ENCODE peak calls at places on chromosomes 11 and 22, in four cellular contexts. P is AG10803, E is fibroblast of lung, Q is GM12865. U is an unnamed sample.

GRCh38 chr11:57680552-57680874 is 12.6 kb downstream of the ZDHHC5 start:
- DNase-seq in P (peak; percentile 13), E (no peak), Q (no peak), U (no peak)

GRCh38 chr11:3196161-3197043 is 22.2 kb downstream of the MRGPRG start:
- DNase-seq in P (no peak), E (no peak), Q (no peak), U (no peak)

GRCh38 chr22:49021926-49022815 is 805.5 kb downstream of the BRD1 start:
- DNase-seq in P (no peak), E (no peak), Q (no peak), U (no peak)

GRCh38 chr11:72241290-72241781 is 2.6 kb downstream of the PHOX2A start:
- DNase-seq in P (no peak), E (no peak), Q (no peak), U (no peak)

GRCh38 chr11:32500001-32500400 is 64.7 kb upstream of the WT1 start:
- DNase-seq in P (no peak), E (no peak), Q (no peak), U (no peak)

GRCh38 chr22:44493206-44493605 is 4.8 kb downstream of the RTL6 start:
- DNase-seq in P (no peak), E (no peak), Q (no peak), U (no peak)

GRCh38 chr22:46803031-46803880 is 40.8 kb downstream of the TBC1D22A start:
- DNase-seq in P (no peak), E (peak; percentile 9), Q (peak; percentile 81), U (no peak)

GRCh38 chr22:38051900-38052862 is 5.0 kb upstream of the PICK1 start:
- DNase-seq in P (peak; percentile 63), E (peak; percentile 69), Q (peak; percentile 87), U (peak; percentile 44)

GRCh38 chr11:60128376-60128775 is 39.9 kb downstream of the MS4A2 start:
- DNase-seq in P (no peak), E (no peak), Q (no peak), U (no peak)

GRCh38 chr11:115279831-115280761 is 224.1 kb downstream of the CADM1 start:
- DNase-seq in P (no peak), E (peak; percentile 42), Q (no peak), U (no peak)

GRCh38 chr11:8586805-8587204 is 7.2 kb downstream of the STK33 start:
- DNase-seq in P (no peak), E (no peak), Q (no peak), U (no peak)

GRCh38 chr11:123187670-123188507 is 7.2 kb downstream of the CLMP start:
- DNase-seq in P (no peak), E (no peak), Q (no peak), U (no peak)
- H3K4me3 ChIP-seq in P (peak overlapping the region; percentile 37), E (peak overlapping the region; percentile 28), Q (no peak overlapping the region), U (no peak overlapping the region)

GRCh38 chr11:897226-898159 is 13.1 kb downstream of the CHID1 start:
- DNase-seq in P (no peak), E (no peak), Q (no peak), U (no peak)

GRCh38 chr11:899724-900123 is 10.9 kb downstream of the CHID1 start:
- DNase-seq in P (no peak), E (no peak), Q (no peak), U (no peak)

GRCh38 chr11:898540-899190 is 11.9 kb downstream of the CHID1 start:
- DNase-seq in P (no peak), E (peak; percentile 24), Q (no peak), U (no peak)

GRCh38 chr11:900545-900944 is 10.1 kb downstream of the CHID1 start:
- DNase-seq in P (no peak), E (no peak), Q (no peak), U (no peak)

DNA sequence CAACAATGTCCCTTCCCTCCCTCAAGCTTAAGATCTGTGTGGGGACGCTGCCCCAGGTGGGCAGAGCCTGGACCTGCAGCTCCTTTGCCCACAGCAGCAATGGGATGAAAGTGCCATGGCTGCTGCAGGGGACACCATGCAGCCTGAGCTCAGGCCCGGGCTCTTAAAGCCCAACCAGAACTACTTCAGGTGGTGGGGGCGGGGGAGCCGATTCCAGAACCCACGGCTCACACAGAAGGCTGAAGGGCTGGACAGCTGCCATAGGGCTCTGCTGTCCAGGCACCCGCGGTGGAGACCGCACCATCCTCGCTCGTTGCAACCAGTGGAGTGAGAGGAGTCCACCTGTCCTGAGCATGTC is 12.5 kb downstream of the CHID1 start:
- DNase-seq in P (no peak), E (peak; percentile 40), Q (no peak), U (no peak)
- TF ChIP-seq CTCF in P (peak; percentile 22), E (peak; percentile 42), Q (no peak), U (peak; percentile 45)

GRCh38 chr22:40911772-40912171 is 39.4 kb upstream of the RBX1 start:
- DNase-seq in P (peak; percentile 58), E (no peak), Q (no peak), U (no peak)
- H3K4me3 ChIP-seq in P (no peak overlapping the region), E (no peak overlapping the region), Q (no peak overlapping the region), U (no peak overlapping the region)

DNA sequence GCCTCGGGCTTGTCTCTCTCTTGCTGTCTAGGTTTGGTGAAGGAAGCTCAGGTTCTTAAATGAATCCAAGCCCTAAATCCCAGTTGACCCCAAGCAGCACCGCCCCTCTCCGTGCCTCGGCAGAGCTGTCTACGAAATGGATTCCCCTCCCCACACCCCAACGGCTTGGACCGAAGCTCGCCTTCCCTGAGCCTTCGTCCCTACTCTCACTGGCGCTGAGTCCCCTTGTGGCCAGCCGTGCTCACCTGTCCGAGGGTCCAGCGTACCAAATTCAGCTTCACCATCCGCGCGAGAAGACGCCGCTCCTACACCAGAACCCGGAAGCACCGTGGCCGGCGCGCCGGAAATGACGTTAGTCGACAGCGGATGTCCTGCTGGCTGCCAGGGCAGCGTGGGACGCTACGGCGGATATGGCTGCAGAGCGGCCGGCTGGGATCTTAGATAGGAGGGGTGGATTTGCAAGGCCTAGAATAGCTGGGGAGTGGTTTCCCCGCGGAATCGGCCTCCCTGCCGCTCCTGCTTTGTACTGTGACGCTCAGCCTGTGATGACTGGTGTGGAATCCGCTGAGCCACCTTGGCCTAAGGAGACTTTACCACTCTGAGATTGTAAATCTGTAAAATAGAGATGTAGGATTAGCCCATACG is at the start of gene TFIP11:
- DNase-seq in P (peak; percentile 86), E (peak; percentile 89), Q (peak; percentile 93), U (peak; percentile 72)
- TF ChIP-seq CTCF in P (no peak), E (no peak), Q (no peak), U (peak; percentile 3)

GRCh38 chr11:16924826-16925494 is 89.3 kb downstream of the PLEKHA7 start:
- DNase-seq in P (peak; percentile 7), E (peak; percentile 65), Q (no peak), U (no peak)
- H3K4me3 ChIP-seq in P (no peak overlapping the region), E (peak overlapping the region; percentile 35), Q (peak overlapping the region; percentile 24), U (peak overlapping the region; percentile 54)

DNA sequence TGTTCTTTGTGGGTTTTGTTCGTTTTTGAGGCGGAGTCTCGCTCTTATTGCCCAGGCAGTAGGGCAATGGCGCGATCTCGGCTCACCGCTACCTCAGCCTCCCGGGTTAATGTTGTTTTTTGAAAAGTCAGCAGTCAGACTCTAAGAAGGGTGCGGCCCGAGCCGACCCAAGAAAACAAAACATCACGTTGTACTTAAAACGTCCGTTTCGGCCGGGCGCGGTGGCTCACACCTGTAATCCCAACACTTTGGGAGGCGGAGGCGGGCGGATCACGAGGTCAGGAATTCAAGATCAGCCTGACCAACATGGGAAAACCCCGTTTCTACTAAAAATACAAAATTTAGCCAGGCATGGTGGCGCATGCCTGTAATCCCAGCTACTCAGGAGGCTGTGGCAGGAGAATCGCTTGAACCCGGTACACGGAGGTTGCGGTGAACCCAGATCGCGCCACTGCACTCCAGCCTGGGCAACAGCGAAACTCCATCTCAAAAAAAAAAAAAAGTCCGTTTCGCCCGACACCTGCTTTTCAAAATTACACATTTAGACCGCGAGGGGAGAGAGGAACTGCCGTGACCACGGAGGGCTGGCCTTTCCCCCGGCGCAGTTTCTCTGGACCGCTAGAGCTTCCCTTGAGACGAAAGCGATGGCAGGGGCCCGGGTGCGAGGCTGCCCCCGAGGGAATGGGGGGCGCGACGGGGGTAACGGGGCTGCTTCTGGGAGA is 636 bp downstream of the CD59 start:
- DNase-seq in P (peak; percentile 28), E (no peak), Q (peak; percentile 85), U (no peak)
- TF ChIP-seq CTCF in P (no peak), E (no peak), Q (no peak), U (peak; percentile 3)

U was measured in LNCaP clone FGC.